ENCODE peak calls at places on chromosomes 7 and 10, in nine cellular contexts. One of them, this sample, is unnamed.
A peak's percentile ranks its signal among the peaks of the same experiment; 100 is the strongest.

GRCh38 chr7:139943391-139943790 is 114.3 kb downstream of the TBXAS1 start:
- DNase-seq in AG04450: no peak
- DNase-seq in NCI-H2081: peak; percentile 82
- DNase-seq in stomach: no peak
- DNase-seq in activated naive CD8-positive, alpha-beta T cell treated with anti-CD3 and anti-CD28 coated beads, Interleukin-2, amount 50 U/mL, for 16 hours: no peak
- DNase-seq in A549: no peak
- DNase-seq in activated T-cell treated with anti-CD3 and anti-CD28 coated beads for 48 hours: no peak
- DNase-seq in iris pigment epithelial cell: no peak
- DNase-seq in anterior cingulate cortex: no peak
- DNase-seq in this sample: no peak

GRCh38 chr7:18570441-18570840 is 74.9 kb downstream of the HDAC9 start:
- DNase-seq in anterior cingulate cortex: no peak
- DNase-seq in iris pigment epithelial cell: no peak
- DNase-seq in NCI-H2081: peak; percentile 70
- DNase-seq in A549: no peak
- DNase-seq in stomach: no peak
- DNase-seq in AG04450: no peak
- DNase-seq in activated T-cell treated with anti-CD3 and anti-CD28 coated beads for 48 hours: no peak
- DNase-seq in activated naive CD8-positive, alpha-beta T cell treated with anti-CD3 and anti-CD28 coated beads, Interleukin-2, amount 50 U/mL, for 16 hours: no peak
- DNase-seq in this sample: no peak

GRCh38 chr7:117087639-117088396 is 134.5 kb downstream of the ST7 start:
- DNase-seq in stomach: no peak
- DNase-seq in AG04450: no peak
- DNase-seq in anterior cingulate cortex: no peak
- DNase-seq in NCI-H2081: no peak
- DNase-seq in A549: no peak
- DNase-seq in iris pigment epithelial cell: no peak
- DNase-seq in activated T-cell treated with anti-CD3 and anti-CD28 coated beads for 48 hours: no peak
- DNase-seq in activated naive CD8-positive, alpha-beta T cell treated with anti-CD3 and anti-CD28 coated beads, Interleukin-2, amount 50 U/mL, for 16 hours: no peak
- DNase-seq in this sample: no peak

GRCh38 chr10:11488126-11488525 is 123.3 kb downstream of the USP6NL start:
- DNase-seq in NCI-H2081: no peak
- DNase-seq in A549: no peak
- DNase-seq in stomach: no peak
- DNase-seq in anterior cingulate cortex: no peak
- DNase-seq in activated T-cell treated with anti-CD3 and anti-CD28 coated beads for 48 hours: no peak
- DNase-seq in AG04450: no peak
- DNase-seq in activated naive CD8-positive, alpha-beta T cell treated with anti-CD3 and anti-CD28 coated beads, Interleukin-2, amount 50 U/mL, for 16 hours: no peak
- DNase-seq in iris pigment epithelial cell: peak; percentile 34
- DNase-seq in this sample: no peak

GRCh38 chr7:121275204-121275603 is 53.6 kb upstream of the WNT16 start:
- DNase-seq in activated naive CD8-positive, alpha-beta T cell treated with anti-CD3 and anti-CD28 coated beads, Interleukin-2, amount 50 U/mL, for 16 hours: no peak
- DNase-seq in stomach: no peak
- DNase-seq in A549: no peak
- DNase-seq in anterior cingulate cortex: no peak
- DNase-seq in NCI-H2081: peak; percentile 20
- DNase-seq in iris pigment epithelial cell: no peak
- DNase-seq in AG04450: no peak
- DNase-seq in activated T-cell treated with anti-CD3 and anti-CD28 coated beads for 48 hours: no peak
- DNase-seq in this sample: no peak

GRCh38 chr10:124298891-124299290 is 119.8 kb downstream of the OAT start:
- DNase-seq in iris pigment epithelial cell: no peak
- DNase-seq in NCI-H2081: no peak
- DNase-seq in anterior cingulate cortex: no peak
- DNase-seq in A549: no peak
- DNase-seq in activated naive CD8-positive, alpha-beta T cell treated with anti-CD3 and anti-CD28 coated beads, Interleukin-2, amount 50 U/mL, for 16 hours: no peak
- DNase-seq in AG04450: no peak
- DNase-seq in stomach: no peak
- DNase-seq in activated T-cell treated with anti-CD3 and anti-CD28 coated beads for 48 hours: no peak
- DNase-seq in this sample: no peak

GRCh38 chr7:142917447-142917846 is 16.1 kb downstream of the TRPV5 start:
- DNase-seq in activated naive CD8-positive, alpha-beta T cell treated with anti-CD3 and anti-CD28 coated beads, Interleukin-2, amount 50 U/mL, for 16 hours: no peak
- DNase-seq in activated T-cell treated with anti-CD3 and anti-CD28 coated beads for 48 hours: no peak
- DNase-seq in stomach: no peak
- DNase-seq in A549: no peak
- DNase-seq in anterior cingulate cortex: no peak
- DNase-seq in NCI-H2081: no peak
- DNase-seq in iris pigment epithelial cell: no peak
- DNase-seq in AG04450: no peak
- DNase-seq in this sample: no peak

GRCh38 chr10:119383174-119383856 is 159.2 kb downstream of the RGS10 start:
- DNase-seq in activated naive CD8-positive, alpha-beta T cell treated with anti-CD3 and anti-CD28 coated beads, Interleukin-2, amount 50 U/mL, for 16 hours: no peak
- DNase-seq in activated T-cell treated with anti-CD3 and anti-CD28 coated beads for 48 hours: no peak
- DNase-seq in anterior cingulate cortex: no peak
- DNase-seq in A549: no peak
- DNase-seq in iris pigment epithelial cell: no peak
- DNase-seq in NCI-H2081: no peak
- DNase-seq in AG04450: no peak
- DNase-seq in stomach: no peak
- DNase-seq in this sample: no peak

GRCh38 chr10:2334542-2334941 is 597.2 kb upstream of the ADARB2 start:
- DNase-seq in anterior cingulate cortex: no peak
- DNase-seq in AG04450: no peak
- DNase-seq in activated T-cell treated with anti-CD3 and anti-CD28 coated beads for 48 hours: no peak
- DNase-seq in A549: no peak
- DNase-seq in iris pigment epithelial cell: no peak
- DNase-seq in activated naive CD8-positive, alpha-beta T cell treated with anti-CD3 and anti-CD28 coated beads, Interleukin-2, amount 50 U/mL, for 16 hours: no peak
- DNase-seq in NCI-H2081: no peak
- DNase-seq in stomach: no peak
- DNase-seq in this sample: no peak

GRCh38 chr10:104150206-104150605 is 28.2 kb downstream of the SFR1 start:
- DNase-seq in stomach: no peak
- DNase-seq in iris pigment epithelial cell: no peak
- DNase-seq in NCI-H2081: no peak
- DNase-seq in A549: no peak
- DNase-seq in anterior cingulate cortex: no peak
- DNase-seq in AG04450: no peak
- DNase-seq in activated naive CD8-positive, alpha-beta T cell treated with anti-CD3 and anti-CD28 coated beads, Interleukin-2, amount 50 U/mL, for 16 hours: no peak
- DNase-seq in activated T-cell treated with anti-CD3 and anti-CD28 coated beads for 48 hours: no peak
- DNase-seq in this sample: no peak

GRCh38 chr7:150631866-150632864 is at the start of gene GIMAP6:
- DNase-seq in stomach: no peak
- DNase-seq in AG04450: no peak
- DNase-seq in iris pigment epithelial cell: no peak
- DNase-seq in NCI-H2081: no peak
- DNase-seq in A549: no peak
- DNase-seq in activated T-cell treated with anti-CD3 and anti-CD28 coated beads for 48 hours: peak; percentile 29
- DNase-seq in anterior cingulate cortex: no peak
- DNase-seq in activated naive CD8-positive, alpha-beta T cell treated with anti-CD3 and anti-CD28 coated beads, Interleukin-2, amount 50 U/mL, for 16 hours: peak; percentile 12
- DNase-seq in this sample: no peak

GRCh38 chr7:52168085-52168484 is 851.5 kb upstream of the COBL start:
- DNase-seq in activated naive CD8-positive, alpha-beta T cell treated with anti-CD3 and anti-CD28 coated beads, Interleukin-2, amount 50 U/mL, for 16 hours: no peak
- DNase-seq in anterior cingulate cortex: no peak
- DNase-seq in NCI-H2081: no peak
- DNase-seq in A549: peak; percentile 13
- DNase-seq in iris pigment epithelial cell: no peak
- DNase-seq in activated T-cell treated with anti-CD3 and anti-CD28 coated beads for 48 hours: no peak
- DNase-seq in AG04450: no peak
- DNase-seq in stomach: no peak
- DNase-seq in this sample: no peak

GRCh38 chr7:4720225-4720624 is 38.1 kb downstream of the FOXK1 start:
- DNase-seq in A549: no peak
- DNase-seq in anterior cingulate cortex: no peak
- DNase-seq in AG04450: no peak
- DNase-seq in stomach: no peak
- DNase-seq in activated T-cell treated with anti-CD3 and anti-CD28 coated beads for 48 hours: no peak
- DNase-seq in NCI-H2081: no peak
- DNase-seq in activated naive CD8-positive, alpha-beta T cell treated with anti-CD3 and anti-CD28 coated beads, Interleukin-2, amount 50 U/mL, for 16 hours: no peak
- DNase-seq in iris pigment epithelial cell: no peak
- DNase-seq in this sample: no peak

GRCh38 chr10:79482721-79483120 is 29.6 kb upstream of the EIF5AL1 start:
- DNase-seq in stomach: no peak
- DNase-seq in anterior cingulate cortex: no peak
- DNase-seq in activated naive CD8-positive, alpha-beta T cell treated with anti-CD3 and anti-CD28 coated beads, Interleukin-2, amount 50 U/mL, for 16 hours: no peak
- DNase-seq in NCI-H2081: no peak
- DNase-seq in iris pigment epithelial cell: no peak
- DNase-seq in activated T-cell treated with anti-CD3 and anti-CD28 coated beads for 48 hours: no peak
- DNase-seq in AG04450: no peak
- DNase-seq in A549: no peak
- DNase-seq in this sample: no peak